ENCODE peak calls at places on chromosome 9, in nine cellular contexts. B is astrocyte of the spinal cord, U is hypothalamus, K is dermis microvascular lymphatic vessel endothelial cell, N is iPS-NIHi11, T is MV-4-11, O is hepatocyte, W is heart right ventricle, H is NCI-H2081. V is an unnamed sample.

GRCh38 chr9:123710299-123710698 is 219.6 kb downstream of the DENND1A start:
- DNase-seq in T (no peak), K (peak; percentile 19), B (peak; percentile 82), N (no peak), U (no peak), H (no peak), O (no peak), W (no peak), V (no peak)

GRCh38 chr9:106419737-106420136 is 443.2 kb upstream of the ZNF462 start:
- DNase-seq in K (no peak), O (peak; percentile 17), W (no peak), N (no peak), B (peak; percentile 26), U (no peak), T (no peak), H (no peak), V (no peak)

GRCh38 chr9:99977042-99977792 is 70.8 kb downstream of the STX17 start:
- DNase-seq in W (no peak), B (no peak), T (no peak), N (no peak), K (no peak), H (no peak), O (no peak), U (no peak), V (no peak)

GRCh38 chr9:35738186-35738585 is 5.7 kb downstream of the CREB3 start:
- DNase-seq in T (no peak), H (no peak), U (no peak), W (no peak), B (no peak), N (no peak), O (no peak), K (no peak), V (no peak)

GRCh38 chr9:121350993-121351561 is 19.0 kb downstream of the STOM start:
- DNase-seq in O (peak; percentile 79), T (no peak), N (peak; percentile 38), K (peak; percentile 94), B (peak; percentile 95), U (no peak), W (peak; percentile 51), H (peak; percentile 2), V (peak; percentile 98)

GRCh38 chr9:77131411-77131810 is 45.9 kb upstream of the VPS13A start:
- DNase-seq in W (no peak), B (no peak), T (no peak), U (no peak), O (peak; percentile 4), K (no peak), H (no peak), N (no peak), V (no peak)

GRCh38 chr9:13432914-13433313 is 153.4 kb upstream of the MPDZ start:
- DNase-seq in W (no peak), H (no peak), N (no peak), K (peak; percentile 87), U (no peak), O (no peak), T (peak; percentile 67), B (no peak), V (peak; percentile 52)

GRCh38 chr9:71368157-71368556 is 246.7 kb upstream of the TRPM3 start:
- DNase-seq in U (no peak), T (no peak), W (no peak), H (no peak), N (peak; percentile 8), B (no peak), O (no peak), K (no peak), V (no peak)

GRCh38 chr9:3468407-3469205 is 57.2 kb downstream of the RFX3 start:
- DNase-seq in O (no peak), U (no peak), B (no peak), W (no peak), N (no peak), H (peak; percentile 38), T (no peak), K (no peak), V (no peak)

V was measured in endothelial cell of umbilical vein.